ENCODE peak calls at places on chromosomes 5 and 9, in four cellular contexts. A is lung, H is AG04449, W is HT-29. X is an unnamed sample.
A peak's percentile ranks its signal among the peaks of the same experiment; 100 is the strongest.

GRCh38 chr5:134491841-134492442 is 33.5 kb upstream of the JADE2 start:
- DNase-seq in A (no peak), H (no peak), W (no peak), X (no peak)

GRCh38 chr5:124665625-124666024 is 80.8 kb downstream of the ZNF608 start:
- DNase-seq in A (no peak), H (no peak), W (no peak), X (no peak)

GRCh38 chr5:133458435-133458834 is 153.9 kb downstream of the FSTL4 start:
- DNase-seq in A (no peak), H (no peak), W (no peak), X (no peak)

GRCh38 chr5:160064979-160065619 is 54.2 kb downstream of the PWWP2A start:
- DNase-seq in A (no peak), H (no peak), W (peak; percentile 90), X (no peak)

GRCh38 chr5:21154526-21154925 is 1166.5 kb upstream of the CDH18 start:
- DNase-seq in A (no peak), H (no peak), W (no peak), X (no peak)

GRCh38 chr5:14143843-14144585 is 872 bp downstream of the TRIO start:
- DNase-seq in A (peak; percentile 49), H (no peak), W (peak; percentile 59), X (peak; percentile 16)

GRCh38 chr9:93592389-93593021 is 16.1 kb downstream of the PHF2 start:
- DNase-seq in A (peak; percentile 23), H (no peak), W (peak; percentile 47), X (no peak)

GRCh38 chr5:72138943-72139467 is 31.7 kb downstream of the MAP1B start:
- DNase-seq in A (no peak), H (peak; percentile 92), W (no peak), X (peak; percentile 48)

GRCh38 chr5:152335461-152335860 is 69.6 kb downstream of the NMUR2 start:
- DNase-seq in A (no peak), H (no peak), W (no peak), X (no peak)

GRCh38 chr5:612498-613424 is 621 bp downstream of the CEP72 start:
- DNase-seq in A (no peak), H (no peak), W (peak; percentile 56), X (no peak)

GRCh38 chr5:56759521-56759920 is 55.8 kb upstream of the MAP3K1 start:
- DNase-seq in A (no peak), H (no peak), W (peak; percentile 22), X (no peak)

GRCh38 chr9:93119953-93120845 is 13.9 kb downstream of the NINJ1 start:
- DNase-seq in A (peak; percentile 94), H (no peak), W (peak; percentile 92), X (peak; percentile 59)

GRCh38 chr5:76413746-76414145 is 10.7 kb downstream of the IQGAP2 start:
- DNase-seq in A (no peak), H (no peak), W (no peak), X (no peak)

GRCh38 chr5:36502608-36503007 is 103.8 kb upstream of the SLC1A3 start:
- DNase-seq in A (no peak), H (peak; percentile 85), W (no peak), X (no peak)

GRCh38 chr9:14797442-14797841 is 74.9 kb upstream of the CER1 start:
- DNase-seq in A (no peak), H (peak; percentile 17), W (no peak), X (no peak)

GRCh38 chr5:98314262-98314661 is 459.2 kb upstream of the RGMB start:
- DNase-seq in A (no peak), H (peak; percentile 65), W (no peak), X (no peak)

GRCh38 chr5:40603378-40603777 is 76.3 kb upstream of the PTGER4 start:
- DNase-seq in A (no peak), H (peak; percentile 12), W (no peak), X (no peak)

GRCh38 chr5:74454263-74455030 is 186.1 kb downstream of the ENC1 start:
- DNase-seq in A (no peak), H (no peak), W (no peak), X (no peak)

GRCh38 chr5:79794347-79794746 is 104.7 kb downstream of the CMYA5 start:
- DNase-seq in A (no peak), H (no peak), W (no peak), X (no peak)

GRCh38 chr5:127518319-127518621 is 830 bp downstream of the PRRC1 start:
- DNase-seq in A (no peak), H (no peak), W (no peak), X (no peak)

GRCh38 chr9:84349706-84350105 is 9.1 kb upstream of the SLC28A3 start:
- DNase-seq in A (no peak), H (no peak), W (peak; percentile 60), X (no peak)

GRCh38 chr9:3161912-3162311 is 318.0 kb upstream of the PUM3 start:
- DNase-seq in A (no peak), H (no peak), W (no peak), X (no peak)

GRCh38 chr5:89817841-89818240 is 591.7 kb downstream of the CETN3 start:
- DNase-seq in A (no peak), H (no peak), W (no peak), X (no peak)

GRCh38 chr5:57442080-57442839 is 40.4 kb downstream of the ACTBL2 start:
- DNase-seq in A (no peak), H (peak; percentile 87), W (no peak), X (no peak)

GRCh38 chr9:4371108-4371507 is 71.2 kb upstream of the GLIS3 start:
- DNase-seq in A (peak; percentile 30), H (peak; percentile 86), W (no peak), X (no peak)

GRCh38 chr5:43416233-43416987 is 4.2 kb upstream of the CCL28 start:
- DNase-seq in A (no peak), H (no peak), W (no peak), X (no peak)

GRCh38 chr5:176844706-176845391 is 34.5 kb downstream of the UNC5A start:
- DNase-seq in A (no peak), H (no peak), W (no peak), X (no peak)

GRCh38 chr5:107127906-107128305 is 542.8 kb downstream of the EFNA5 start:
- DNase-seq in A (no peak), H (no peak), W (peak; percentile 3), X (no peak)

GRCh38 chr5:19975795-19976194 is 12.2 kb downstream of the CDH18 start:
- DNase-seq in A (no peak), H (no peak), W (no peak), X (no peak)

GRCh38 chr9:110472111-110472510 is 107.4 kb downstream of the SVEP1 start:
- DNase-seq in A (no peak), H (no peak), W (no peak), X (no peak)

GRCh38 chr5:40166757-40167156 is 513.0 kb upstream of the PTGER4 start:
- DNase-seq in A (no peak), H (no peak), W (no peak), X (no peak)

GRCh38 chr5:78984611-78985406 is at the start of gene ARSB:
- DNase-seq in A (peak; percentile 81), H (no peak), W (peak; percentile 80), X (peak; percentile 90)

GRCh38 chr5:150801117-150801927 is 22.8 kb downstream of the SMIM3 start:
- DNase-seq in A (no peak), H (no peak), W (peak; percentile 90), X (peak; percentile 40)